ENCODE peak calls at places on chromosomes 13 and 19, in ten cellular contexts. D is GM03348, X is mesenteric fat pad, I is activated T-cell treated with anti-CD3 and anti-CD28 coated beads for 1 hour, G is activated T-helper 1 cell treated with Interleukin-2 at 50 U/mL for 16 hours, S is HTR-8/SVneo, V is NCI-H2081, W is AG04450, E is activated B cell treated with CpG ODN at 0.5 μM for 24 hours, Q is colonic mucosa. F is an unnamed sample.

GRCh38 chr19:27742041-27742440 is 1470.9 kb downstream of the UQCRFS1 start:
- DNase-seq in W (no peak), Q (peak), S (no peak), G (no peak), E (no peak), V (no peak), X (peak), I (no peak), D (no peak), F (no peak)

GRCh38 chr19:10517361-10517759 is at the start of gene S1PR5:
- DNase-seq in V (peak), W (no peak), S (peak), Q (no peak), D (peak), X (no peak), G (no peak), E (no peak), I (no peak), F (no peak)

GRCh38 chr19:55119053-55119452 is 1.6 kb upstream of the PPP1R12C start:
- DNase-seq in W (no peak), G (no peak), I (no peak), Q (no peak), S (no peak), E (no peak), V (no peak), X (no peak), D (no peak), F (no peak)

GRCh38 chr13:112160558-112160957 is 93.6 kb downstream of the SOX1 start:
- DNase-seq in S (no peak), I (no peak), D (no peak), V (peak), E (no peak), W (no peak), G (no peak), X (peak), Q (no peak), F (no peak)

GRCh38 chr19:2461751-2462634 is 5.2 kb upstream of the LMNB2 start:
- DNase-seq in E (peak), I (peak), Q (peak), G (peak), X (no peak), V (peak), W (no peak), S (peak), D (peak), F (no peak)

GRCh38 chr19:8020681-8021080 is 15.2 kb upstream of the ELAVL1 start:
- DNase-seq in X (no peak), S (no peak), E (no peak), I (no peak), D (no peak), V (no peak), Q (no peak), W (no peak), G (no peak), F (no peak)

GRCh38 chr13:97191143-97191542 is 31.0 kb upstream of the MBNL2 start:
- DNase-seq in Q (peak), S (no peak), W (no peak), G (no peak), X (no peak), D (no peak), V (no peak), E (no peak), I (no peak), F (no peak)

GRCh38 chr19:51094696-51095279 is 12.1 kb upstream of the KLK14 start:
- DNase-seq in G (no peak), Q (no peak), X (no peak), S (peak), E (no peak), I (peak), V (no peak), D (peak), W (no peak), F (no peak)

GRCh38 chr19:39070888-39071287 is 13.3 kb upstream of the ACP7 start:
- DNase-seq in E (no peak), Q (no peak), G (no peak), I (no peak), D (no peak), W (no peak), V (no peak), X (no peak), S (no peak), F (no peak)

GRCh38 chr19:29478578-29479565 is 46.9 kb upstream of the VSTM2B start:
- DNase-seq in Q (no peak), S (no peak), V (no peak), D (peak), W (no peak), I (no peak), X (peak), G (no peak), E (no peak), F (no peak)

GRCh38 chr13:37313383-37313782 is 207.9 kb upstream of the CSNK1A1L start:
- DNase-seq in W (peak), I (no peak), V (no peak), X (no peak), D (peak), G (no peak), E (no peak), S (no peak), Q (no peak), F (no peak)

GRCh38 chr19:49579947-49580263 is 451 bp downstream of the NOSIP start:
- DNase-seq in V (no peak), G (no peak), X (no peak), W (no peak), D (no peak), E (no peak), Q (peak), S (no peak), I (no peak), F (no peak)

GRCh38 chr19:45471116-45471865 is 3.5 kb downstream of the FOSB start:
- DNase-seq in D (no peak), Q (no peak), W (no peak), S (no peak), X (no peak), G (no peak), E (no peak), I (no peak), V (no peak), F (no peak)

GRCh38 chr19:4571305-4571917 is 11.9 kb upstream of the SEMA6B start:
- DNase-seq in Q (no peak), I (no peak), G (no peak), V (no peak), E (no peak), X (no peak), S (no peak), D (no peak), W (no peak), F (no peak)

GRCh38 chr13:81383441-81383840 is 1042.5 kb upstream of the SPRY2 start:
- DNase-seq in D (no peak), W (no peak), G (no peak), Q (no peak), S (no peak), I (no peak), X (no peak), E (no peak), V (no peak), F (no peak)

GRCh38 chr13:107043016-107043957 is 475.4 kb upstream of the ARGLU1 start:
- DNase-seq in V (no peak), G (no peak), Q (no peak), I (no peak), S (no peak), X (no peak), W (no peak), D (no peak), E (no peak), F (no peak)

GRCh38 chr19:18856385-18857126 is 24.8 kb downstream of the UPF1 start:
- DNase-seq in W (no peak), V (no peak), Q (no peak), E (no peak), S (no peak), I (no peak), D (peak), G (no peak), X (no peak), F (no peak)

GRCh38 chr13:36418022-36418805 is 14.1 kb upstream of the CCNA1 start:
- DNase-seq in V (no peak), S (no peak), I (no peak), Q (no peak), D (peak), G (no peak), X (no peak), W (no peak), E (no peak), F (no peak)

GRCh38 chr19:32642771-32643170 is 32.2 kb downstream of the ANKRD27 start:
- DNase-seq in I (peak), S (no peak), W (no peak), D (no peak), G (peak), E (no peak), Q (no peak), V (no peak), X (no peak), F (peak)

GRCh38 chr13:100508996-100509395 is 79.6 kb downstream of the GGACT start:
- DNase-seq in G (no peak), Q (no peak), E (no peak), I (no peak), X (no peak), W (no peak), D (no peak), S (no peak), V (peak), F (no peak)

GRCh38 chr13:104460553-104460952 is 1394.3 kb upstream of the SLC10A2 start:
- DNase-seq in I (no peak), Q (no peak), S (no peak), X (no peak), D (no peak), E (no peak), V (no peak), W (no peak), G (no peak), F (no peak)

GRCh38 chr13:23980160-23980551 is 82.9 kb upstream of the C1QTNF9B start:
- DNase-seq in D (peak), Q (peak), G (peak), S (peak), I (peak), E (peak), V (peak), X (peak), W (peak), F (peak)

GRCh38 chr19:5903502-5904301 is at the start of gene NDUFA11:
- DNase-seq in E (peak), D (peak), V (peak), X (peak), Q (peak), G (peak), W (peak), S (peak), I (peak), F (peak)